ENCODE peak calls at places on chromosomes 4 and X, in six cellular contexts. L is endodermal cell, V is aorta, A is IMR-90, F is osteoblast, N is upper lobe of left lung. R is an unnamed sample.

GRCh38 chrX:68462653-68463052 is 29.4 kb upstream of the OPHN1 start:
- DNase-seq in L (peak), V (no peak), A (peak), F (no peak), N (no peak), R (no peak)

GRCh38 chr4:4386736-4387392 is at the start of gene NSG1:
- DNase-seq in L (peak), V (peak), A (peak), F (peak), N (peak), R (no peak)

GRCh38 chr4:185399466-185399865 is 2.8 kb downstream of the ANKRD37 start:
- DNase-seq in L (no peak), V (no peak), A (no peak), F (no peak), N (no peak), R (no peak)

GRCh38 chr4:126318376-126318775 is 1003.6 kb downstream of the FAT4 start:
- DNase-seq in L (no peak), V (no peak), A (no peak), F (no peak), N (no peak), R (no peak)

GRCh38 chr4:136562842-136563241 is 969.5 kb downstream of the PCDH18 start:
- DNase-seq in L (no peak), V (no peak), A (peak), F (no peak), N (no peak), R (no peak)

GRCh38 chrX:68792083-68792482 is 36.7 kb upstream of the EFNB1 start:
- DNase-seq in L (no peak), V (no peak), A (no peak), F (no peak), N (no peak), R (no peak)

GRCh38 chr4:1792158-1792831 is 798 bp upstream of the FGFR3 start:
- DNase-seq in L (no peak), V (no peak), A (no peak), F (no peak), N (peak), R (no peak)

GRCh38 chrX:107561468-107562215 is 66.7 kb upstream of the PRPS1 start:
- DNase-seq in L (peak), V (no peak), A (peak), F (no peak), N (no peak), R (no peak)

GRCh38 chr4:73828945-73829344 is 7.5 kb upstream of the CXCL6 start:
- DNase-seq in L (no peak), V (no peak), A (peak), F (no peak), N (no peak), R (no peak)

GRCh38 chr4:140037353-140038030 is 116.5 kb downstream of the MAML3 start:
- DNase-seq in L (no peak), V (no peak), A (peak), F (peak), N (no peak), R (no peak)

GRCh38 chr4:23276076-23276475 is 583.3 kb downstream of the GBA3 start:
- DNase-seq in L (no peak), V (no peak), A (no peak), F (no peak), N (no peak), R (no peak)

GRCh38 chr4:113636438-113636818 is 125.1 kb downstream of the CAMK2D start:
- DNase-seq in L (no peak), V (no peak), A (no peak), F (no peak), N (no peak), R (no peak)

GRCh38 chr4:108155373-108155772 is 13.4 kb downstream of the LEF1 start:
- DNase-seq in L (peak), V (no peak), A (peak), F (peak), N (no peak), R (no peak)

GRCh38 chr4:105399535-105400161 is 74.2 kb downstream of the PPA2 start:
- DNase-seq in L (no peak), V (no peak), A (peak), F (no peak), N (no peak), R (no peak)

GRCh38 chr4:172830295-172830764 is 338.3 kb upstream of the GALNT7 start:
- DNase-seq in L (no peak), V (no peak), A (peak), F (no peak), N (no peak), R (no peak)

GRCh38 chr4:40321671-40322131 is 13.4 kb upstream of the CHRNA9 start:
- DNase-seq in L (no peak), V (no peak), A (peak), F (peak), N (no peak), R (no peak)

GRCh38 chr4:108427946-108428345 is 192.4 kb upstream of the RPL34 start:
- DNase-seq in L (no peak), V (no peak), A (peak), F (no peak), N (no peak), R (no peak)

GRCh38 chrX:119381349-119381944 is 17.7 kb upstream of the SLC25A43 start:
- DNase-seq in L (peak), V (no peak), A (no peak), F (no peak), N (no peak), R (no peak)

GRCh38 chr4:145909773-145910172 is 28.9 kb downstream of the ZNF827 start:
- DNase-seq in L (peak), V (no peak), A (no peak), F (no peak), N (no peak), R (no peak)

GRCh38 chrX:44667771-44668170 is 125.1 kb upstream of the FUNDC1 start:
- DNase-seq in L (no peak), V (no peak), A (peak), F (no peak), N (no peak), R (no peak)

GRCh38 chr4:47528651-47529050 is 43.6 kb downstream of the ATP10D start:
- DNase-seq in L (no peak), V (no peak), A (peak), F (no peak), N (no peak), R (no peak)

DNA sequence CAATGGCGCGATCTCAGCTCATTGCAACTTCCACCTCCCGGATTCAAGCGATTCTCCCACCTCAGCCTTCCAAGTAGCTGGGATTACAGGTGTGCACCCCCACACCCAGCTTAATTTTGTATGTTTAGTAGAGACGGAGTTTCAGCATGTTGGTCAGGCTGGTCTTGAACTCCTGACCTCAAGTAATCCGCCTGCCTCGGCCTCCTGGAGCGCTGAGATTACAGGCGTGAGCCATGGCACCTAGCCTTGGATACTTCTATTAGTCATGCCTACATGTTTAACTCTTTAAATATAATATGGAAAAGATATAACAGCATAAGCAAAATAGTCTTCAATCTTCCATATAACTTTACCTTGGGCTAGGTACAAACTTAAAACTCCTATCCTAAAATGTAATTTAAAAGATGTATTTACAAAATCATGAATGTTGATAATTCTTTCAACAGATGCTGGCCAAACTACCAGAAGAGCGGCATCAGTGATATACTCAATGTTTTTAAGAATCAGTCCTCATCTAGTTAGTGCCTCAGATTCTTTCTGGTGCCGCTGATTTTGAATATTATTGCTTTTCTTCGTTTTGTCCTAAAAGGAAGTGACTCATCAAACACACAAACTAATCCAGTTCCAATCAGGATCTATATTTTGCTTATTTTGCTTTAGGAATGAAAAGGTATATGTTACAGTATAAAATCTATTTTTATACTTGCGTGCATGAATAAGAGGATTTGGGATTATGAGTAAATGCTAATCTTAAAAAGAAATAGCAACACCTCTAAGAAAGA is 23.7 kb downstream of the FAM241A start:
- DNase-seq in L (no peak), V (no peak), A (no peak), F (no peak), N (no peak), R (no peak)
- H3K27ac ChIP-seq in L (no peak), V (no peak), A (no peak), F (no peak), N (no peak), R (no peak)

GRCh38 chr4:110164251-110164650 is 34.2 kb downstream of the ELOVL6 start:
- DNase-seq in L (no peak), V (no peak), A (peak), F (peak), N (no peak), R (no peak)

GRCh38 chr4:110164856-110165255 is 33.6 kb downstream of the ELOVL6 start:
- DNase-seq in L (no peak), V (no peak), A (no peak), F (no peak), N (no peak), R (no peak)

GRCh38 chr4:110160616-110161015 is 37.8 kb downstream of the ELOVL6 start:
- DNase-seq in L (no peak), V (no peak), A (no peak), F (no peak), N (no peak), R (no peak)

GRCh38 chr4:110163327-110164070 is 34.9 kb downstream of the ELOVL6 start:
- DNase-seq in L (no peak), V (no peak), A (peak), F (peak), N (no peak), R (no peak)

GRCh38 chr4:110165382-110166285 is 32.8 kb downstream of the ELOVL6 start:
- DNase-seq in L (no peak), V (no peak), A (peak), F (peak), N (no peak), R (no peak)
- H3K4me3 ChIP-seq in L (no peak), V (no peak), A (no peak), F (no peak), N (no peak), R (no peak)

GRCh38 chrX:41300758-41301437 is 33.1 kb upstream of the DDX3X start:
- DNase-seq in L (no peak), V (no peak), A (peak), F (no peak), N (no peak), R (no peak)
- H3K27ac ChIP-seq in L (no peak), V (no peak), A (peak), F (peak), N (no peak), R (peak)

GRCh38 chr4:55729306-55730142 is 90.1 kb upstream of the EXOC1L start:
- DNase-seq in L (no peak), V (no peak), A (no peak), F (no peak), N (no peak), R (no peak)
- H3K4me3 ChIP-seq in L (no peak), V (no peak), A (no peak), F (no peak), N (no peak), R (no peak)

GRCh38 chr4:147056951-147057630 is 111.4 kb upstream of the TTC29 start:
- DNase-seq in L (no peak), V (no peak), A (peak), F (no peak), N (no peak), R (no peak)
- H3K27ac ChIP-seq in L (no peak), V (no peak), A (peak), F (peak), N (peak), R (no peak)

GRCh38 chr4:92996533-92996932 is 692.8 kb downstream of the GRID2 start:
- DNase-seq in L (no peak), V (no peak), A (no peak), F (no peak), N (no peak), R (no peak)
- H3K4me3 ChIP-seq in L (no peak), V (no peak), A (no peak), F (no peak), N (no peak), R (no peak)